ENCODE peak calls at places on chromosome 9, in five cellular contexts. One of them, this sample, is unnamed.

GRCh38 chr9:36486454-36486932 is 86.2 kb upstream of the MELK start:
- DNase-seq in GM23338: peak; percentile 24
- DNase-seq in HepG2: no peak
- DNase-seq in K562: peak; percentile 8
- DNase-seq in A549: no peak
- DNase-seq in this sample: no peak

GRCh38 chr9:101229606-101230005 is 155.2 kb downstream of the BAAT start:
- DNase-seq in GM23338: no peak
- DNase-seq in K562: no peak
- DNase-seq in HepG2: no peak
- DNase-seq in A549: no peak
- DNase-seq in this sample: no peak

GRCh38 chr9:3386753-3387152 is 139.0 kb downstream of the RFX3 start:
- DNase-seq in A549: no peak
- DNase-seq in K562: no peak
- DNase-seq in GM23338: no peak
- DNase-seq in HepG2: no peak
- DNase-seq in this sample: no peak

GRCh38 chr9:69379250-69379982 is 54.4 kb downstream of the ENTREP1 start:
- DNase-seq in A549: peak; percentile 16
- DNase-seq in HepG2: no peak
- DNase-seq in GM23338: no peak
- DNase-seq in K562: no peak
- DNase-seq in this sample: no peak

GRCh38 chr9:114588150-114588663 is 638 bp downstream of the ATP6V1G1 start:
- DNase-seq in K562: no peak
- DNase-seq in HepG2: no peak
- DNase-seq in A549: peak; percentile 18
- DNase-seq in GM23338: no peak
- DNase-seq in this sample: no peak

GRCh38 chr9:90905079-90905478 is 103.5 kb downstream of the SYK start:
- DNase-seq in A549: no peak
- DNase-seq in GM23338: no peak
- DNase-seq in HepG2: no peak
- DNase-seq in K562: no peak
- DNase-seq in this sample: no peak

GRCh38 chr9:99497641-99498040 is 275.6 kb downstream of the SEC61B start:
- DNase-seq in HepG2: no peak
- DNase-seq in K562: no peak
- DNase-seq in GM23338: no peak
- DNase-seq in A549: no peak
- DNase-seq in this sample: no peak

GRCh38 chr9:5843450-5844249 is 10.7 kb upstream of the ERMP1 start:
- DNase-seq in GM23338: no peak
- DNase-seq in HepG2: peak; percentile 88
- DNase-seq in K562: peak; percentile 29
- DNase-seq in A549: peak; percentile 81
- DNase-seq in this sample: no peak

GRCh38 chr9:136483589-136484152 is 831 bp upstream of the SEC16A start:
- DNase-seq in A549: peak; percentile 91
- DNase-seq in HepG2: peak; percentile 81
- DNase-seq in GM23338: peak; percentile 90
- DNase-seq in K562: peak; percentile 96
- DNase-seq in this sample: peak; percentile 62

GRCh38 chr9:92064711-92065110 is 50.5 kb downstream of the SPTLC1 start:
- DNase-seq in HepG2: no peak
- DNase-seq in GM23338: no peak
- DNase-seq in K562: no peak
- DNase-seq in A549: no peak
- DNase-seq in this sample: no peak

GRCh38 chr9:127451681-127452480 is 571 bp downstream of the LRSAM1 start:
- DNase-seq in A549: peak; percentile 75
- DNase-seq in K562: peak; percentile 83
- DNase-seq in GM23338: peak; percentile 70
- DNase-seq in HepG2: no peak
- DNase-seq in this sample: peak; percentile 47

GRCh38 chr9:34577635-34578240 is 11.8 kb downstream of the CNTFR start:
- DNase-seq in HepG2: no peak
- DNase-seq in A549: no peak
- DNase-seq in GM23338: peak; percentile 81
- DNase-seq in K562: peak; percentile 31
- DNase-seq in this sample: no peak

GRCh38 chr9:76658510-76659231 is 105.6 kb upstream of the PCA3 start:
- DNase-seq in GM23338: peak; percentile 68
- DNase-seq in HepG2: peak; percentile 38
- DNase-seq in A549: peak; percentile 37
- DNase-seq in K562: peak; percentile 7
- DNase-seq in this sample: no peak

GRCh38 chr9:121360975-121361374 is 9.1 kb downstream of the STOM start:
- DNase-seq in K562: no peak
- DNase-seq in GM23338: no peak
- DNase-seq in HepG2: no peak
- DNase-seq in A549: no peak
- DNase-seq in this sample: no peak

GRCh38 chr9:113581865-113582697 is 118.6 kb downstream of the RGS3 start:
- DNase-seq in K562: no peak
- DNase-seq in GM23338: no peak
- DNase-seq in HepG2: no peak
- DNase-seq in A549: no peak
- DNase-seq in this sample: peak; percentile 96

GRCh38 chr9:77456829-77457437 is 191.2 kb downstream of the GNA14 start:
- DNase-seq in GM23338: peak; percentile 92
- DNase-seq in HepG2: peak; percentile 82
- DNase-seq in K562: peak; percentile 76
- DNase-seq in A549: peak; percentile 90
- DNase-seq in this sample: no peak

GRCh38 chr9:130755377-130756007 is 61.9 kb downstream of the EXOSC2 start:
- DNase-seq in K562: no peak
- DNase-seq in GM23338: no peak
- DNase-seq in A549: no peak
- DNase-seq in HepG2: no peak
- DNase-seq in this sample: no peak

GRCh38 chr9:93657331-93658111 is 81.1 kb downstream of the PHF2 start:
- DNase-seq in GM23338: no peak
- DNase-seq in A549: no peak
- DNase-seq in HepG2: no peak
- DNase-seq in K562: no peak
- DNase-seq in this sample: no peak

GRCh38 chr9:93658184-93658925 is 82.0 kb downstream of the PHF2 start:
- DNase-seq in K562: no peak
- DNase-seq in GM23338: no peak
- DNase-seq in HepG2: no peak
- DNase-seq in A549: no peak
- DNase-seq in this sample: no peak

GRCh38 chr9:93659837-93660177 is 83.4 kb downstream of the PHF2 start:
- DNase-seq in K562: no peak
- DNase-seq in GM23338: no peak
- DNase-seq in HepG2: no peak
- DNase-seq in A549: no peak
- DNase-seq in this sample: no peak

GRCh38 chr9:93660647-93661046 is 84.3 kb downstream of the PHF2 start:
- DNase-seq in HepG2: no peak
- DNase-seq in A549: no peak
- DNase-seq in K562: no peak
- DNase-seq in GM23338: no peak
- DNase-seq in this sample: no peak

DNA sequence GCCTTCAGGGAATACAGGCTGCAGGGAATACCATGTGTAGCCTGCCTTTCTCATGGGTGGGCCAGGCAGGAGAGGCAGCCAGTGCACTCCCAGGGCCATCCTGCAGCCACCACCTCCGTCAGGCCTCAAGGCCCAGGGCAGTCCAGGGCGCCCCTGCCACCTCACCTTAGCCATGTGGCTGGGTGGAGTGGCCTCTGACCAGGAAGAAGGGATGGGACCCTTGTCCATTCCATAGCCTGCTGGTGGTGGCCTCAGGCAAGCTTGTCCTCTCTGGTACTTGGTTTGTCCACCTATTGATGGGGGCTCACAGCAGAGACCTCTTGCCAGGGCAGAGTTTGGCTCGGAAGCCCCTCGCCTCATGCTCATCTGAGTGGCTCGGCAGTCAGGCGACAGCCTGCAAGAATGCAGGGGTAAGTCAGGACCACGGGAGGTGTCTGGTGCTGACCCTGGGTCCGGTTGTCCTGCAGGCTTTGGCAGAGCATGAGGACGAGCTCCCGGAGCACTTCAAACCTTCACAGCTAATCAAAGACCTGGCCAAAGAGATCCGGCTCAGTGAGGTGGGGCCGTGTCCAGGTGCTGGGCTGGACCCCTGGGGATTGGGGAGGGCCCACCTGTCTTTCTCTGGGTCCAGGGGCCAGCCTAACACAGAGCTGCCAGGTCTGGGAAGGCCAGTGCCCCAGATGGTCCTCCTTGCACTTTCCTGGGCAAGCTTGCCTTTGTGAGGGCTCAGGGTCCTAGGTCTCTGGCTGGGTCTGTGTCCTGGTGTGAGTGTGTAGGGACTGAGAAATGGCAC is 82.9 kb downstream of the PHF2 start:
- DNase-seq in K562: no peak
- DNase-seq in HepG2: no peak
- DNase-seq in A549: no peak
- DNase-seq in GM23338: no peak
- DNase-seq in this sample: no peak
- TF ChIP-seq JUNB in K562: no peak
- TF ChIP-seq JUNB in HepG2: no peak
- TF ChIP-seq JUNB in A549: no peak
- TF ChIP-seq JUNB in GM23338: no peak
- TF ChIP-seq JUNB in this sample: no peak

GRCh38 chr9:116002181-116002580 is 151.4 kb upstream of the PAPPA start:
- DNase-seq in HepG2: no peak
- DNase-seq in A549: no peak
- DNase-seq in GM23338: no peak
- DNase-seq in K562: no peak
- DNase-seq in this sample: no peak

GRCh38 chr9:116000748-116001329 is 152.8 kb upstream of the PAPPA start:
- DNase-seq in GM23338: peak; percentile 73
- DNase-seq in A549: peak; percentile 60
- DNase-seq in HepG2: peak; percentile 32
- DNase-seq in K562: peak; percentile 39
- DNase-seq in this sample: no peak

GRCh38 chr9:115998661-115999060 is 154.9 kb upstream of the PAPPA start:
- DNase-seq in HepG2: no peak
- DNase-seq in A549: no peak
- DNase-seq in GM23338: no peak
- DNase-seq in K562: no peak
- DNase-seq in this sample: no peak

GRCh38 chr9:115999498-115999897 is 154.1 kb upstream of the PAPPA start:
- DNase-seq in K562: no peak
- DNase-seq in HepG2: no peak
- DNase-seq in A549: peak; percentile 56
- DNase-seq in GM23338: no peak
- DNase-seq in this sample: no peak

DNA sequence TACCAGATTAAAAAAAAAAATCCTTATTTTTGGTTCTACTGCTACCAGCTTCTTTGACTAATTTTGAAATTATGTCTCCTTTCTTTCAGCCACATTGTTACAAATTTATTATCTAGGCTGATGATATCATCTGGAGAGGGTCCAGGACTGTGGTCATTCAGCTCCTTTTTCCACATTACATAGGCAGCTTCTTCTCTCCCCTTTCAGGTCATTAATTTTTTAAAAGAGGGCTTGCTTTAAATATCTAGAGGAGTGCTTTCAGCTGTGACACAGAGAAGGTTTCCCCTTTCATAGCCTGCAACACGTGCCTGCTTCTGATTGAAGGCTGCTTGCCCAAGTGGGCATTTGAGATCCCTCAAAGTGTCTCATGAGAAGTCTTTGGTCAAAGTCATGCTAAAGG is 155.7 kb upstream of the PAPPA start:
- DNase-seq in K562: no peak
- DNase-seq in A549: no peak
- DNase-seq in HepG2: no peak
- DNase-seq in GM23338: no peak
- DNase-seq in this sample: no peak
- TF ChIP-seq JUNB in K562: no peak
- TF ChIP-seq JUNB in A549: no peak
- TF ChIP-seq JUNB in HepG2: no peak
- TF ChIP-seq JUNB in GM23338: no peak
- TF ChIP-seq JUNB in this sample: no peak

GRCh38 chr9:71521132-71521531 is 247.2 kb downstream of the CEMIP2 start:
- DNase-seq in HepG2: no peak
- DNase-seq in GM23338: no peak
- DNase-seq in K562: no peak
- DNase-seq in A549: no peak
- DNase-seq in this sample: no peak
- TF ChIP-seq JUNB in HepG2: no peak
- TF ChIP-seq JUNB in GM23338: no peak
- TF ChIP-seq JUNB in K562: no peak
- TF ChIP-seq JUNB in A549: no peak
- TF ChIP-seq JUNB in this sample: no peak

DNA sequence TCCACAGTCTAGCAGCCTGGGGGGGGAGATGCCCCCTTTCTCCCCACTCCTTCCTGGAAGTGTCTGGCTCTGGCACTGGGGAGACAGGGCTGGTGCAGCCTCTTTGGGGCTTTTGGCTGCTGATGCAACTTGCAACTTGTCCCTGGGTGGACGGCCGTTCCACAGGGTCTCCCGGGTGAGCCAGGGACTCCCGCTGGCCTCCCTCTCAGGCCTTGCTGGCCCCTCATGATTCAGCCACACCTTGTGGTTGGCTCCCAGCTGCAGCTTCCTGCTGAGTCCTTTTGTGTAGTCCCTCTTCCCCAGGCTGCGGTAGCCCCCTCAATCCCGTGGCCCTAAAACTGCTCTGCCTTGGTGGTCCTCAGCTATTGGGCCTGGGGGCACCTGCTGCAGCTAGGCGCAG is 283.5 kb downstream of the PBX3 start:
- DNase-seq in HepG2: no peak
- DNase-seq in K562: no peak
- DNase-seq in GM23338: no peak
- DNase-seq in A549: no peak
- DNase-seq in this sample: no peak
- TF ChIP-seq JUNB in HepG2: no peak
- TF ChIP-seq JUNB in K562: no peak
- TF ChIP-seq JUNB in GM23338: no peak
- TF ChIP-seq JUNB in A549: no peak
- TF ChIP-seq JUNB in this sample: no peak

GRCh38 chr9:129143031-129143441 is 31.8 kb downstream of the PTPA start:
- DNase-seq in HepG2: peak; percentile 53
- DNase-seq in A549: peak; percentile 84
- DNase-seq in GM23338: peak; percentile 88
- DNase-seq in K562: peak; percentile 79
- DNase-seq in this sample: no peak
- TF ChIP-seq JUNB in HepG2: no peak
- TF ChIP-seq JUNB in A549: no peak
- TF ChIP-seq JUNB in GM23338: no peak
- TF ChIP-seq JUNB in K562: no peak
- TF ChIP-seq JUNB in this sample: no peak

DNA sequence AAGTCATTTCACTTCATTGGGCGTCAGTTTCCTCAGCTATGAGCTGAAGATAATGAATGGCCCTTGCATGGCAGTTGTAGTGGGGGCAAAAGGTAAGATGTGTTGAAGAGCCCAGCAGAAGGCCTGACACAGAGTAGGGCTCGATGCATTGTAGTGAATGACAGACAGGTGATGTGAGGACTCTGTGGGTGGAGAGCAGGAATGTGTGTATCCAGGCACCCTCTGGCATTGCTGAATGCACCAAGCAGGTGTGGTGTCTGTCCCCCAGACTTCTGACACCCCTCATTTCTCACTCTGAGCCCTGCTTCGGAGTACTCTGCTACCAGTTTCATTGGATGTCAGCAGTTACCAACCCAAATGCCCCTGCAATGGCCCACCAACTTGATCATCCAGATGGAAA is 22.4 kb downstream of the LHX2 start:
- DNase-seq in HepG2: no peak
- DNase-seq in K562: no peak
- DNase-seq in GM23338: no peak
- DNase-seq in A549: no peak
- DNase-seq in this sample: no peak
- TF ChIP-seq JUNB in HepG2: no peak
- TF ChIP-seq JUNB in K562: no peak
- TF ChIP-seq JUNB in GM23338: no peak
- TF ChIP-seq JUNB in A549: no peak
- TF ChIP-seq JUNB in this sample: no peak